ENCODE peak calls at places on chromosome 4, in ten cellular contexts. K is GM23338, J is IMR-90, H is stomach, F is Caco-2, S is HFF-Myc, Y is tibial nerve, G is GM12865, O is AG09309, A is body of pancreas. V is an unnamed sample.

GRCh38 chr4:88616275-88616996 is 24.2 kb downstream of the HERC3 start:
- DNase-seq in J (peak), G (no peak), O (peak), S (no peak), F (no peak), Y (no peak), H (no peak), A (no peak), K (no peak), V (peak)

GRCh38 chr4:89160806-89161205 is 49.5 kb downstream of the TIGD2 start:
- DNase-seq in K (no peak), S (no peak), H (no peak), Y (no peak), J (no peak), O (no peak), A (no peak), G (no peak), F (no peak), V (no peak)

GRCh38 chr4:112668131-112668530 is 31.2 kb downstream of the LARP7 start:
- DNase-seq in A (no peak), H (no peak), O (no peak), J (no peak), Y (no peak), F (no peak), K (no peak), G (no peak), S (no peak), V (no peak)

GRCh38 chr4:147175460-147176025 is 229.9 kb upstream of the TTC29 start:
- DNase-seq in H (no peak), S (no peak), G (no peak), A (no peak), F (no peak), Y (no peak), J (no peak), K (no peak), O (no peak), V (no peak)

GRCh38 chr4:8164687-8165086 is 6.1 kb upstream of the ABLIM2 start:
- DNase-seq in S (no peak), F (no peak), K (no peak), H (no peak), J (no peak), G (no peak), A (no peak), Y (no peak), O (no peak), V (no peak)

GRCh38 chr4:3331511-3332394 is 38.9 kb downstream of the RGS12 start:
- DNase-seq in H (no peak), Y (no peak), A (no peak), S (no peak), J (no peak), O (no peak), G (no peak), K (no peak), F (no peak), V (no peak)

GRCh38 chr4:83455300-83456183 is at the start of the genes HELQ and MRPS18C:
- DNase-seq in H (peak), K (peak), Y (peak), F (peak), A (peak), G (peak), S (peak), O (peak), J (peak), V (peak)

GRCh38 chr4:119728692-119729593 is 100.3 kb upstream of the PDE5A start:
- DNase-seq in O (no peak), K (no peak), Y (no peak), J (peak), A (no peak), S (no peak), H (no peak), F (no peak), G (no peak), V (peak)

GRCh38 chr4:38993683-38994082 is 38.5 kb downstream of the TMEM156 start:
- DNase-seq in F (peak), A (no peak), S (no peak), Y (no peak), K (peak), G (no peak), H (no peak), J (no peak), O (no peak), V (peak)

GRCh38 chr4:108502366-108502765 is 118.0 kb upstream of the RPL34 start:
- DNase-seq in Y (no peak), G (no peak), J (no peak), H (no peak), S (no peak), A (no peak), O (no peak), F (no peak), K (no peak), V (no peak)

GRCh38 chr4:39118034-39118658 is 56.1 kb downstream of the KLHL5 start:
- DNase-seq in F (no peak), O (no peak), H (no peak), G (no peak), J (no peak), Y (no peak), K (no peak), S (no peak), A (no peak), V (no peak)

GRCh38 chr4:149426461-149426860 is 389.2 kb downstream of the IQCM start:
- DNase-seq in F (no peak), K (no peak), A (no peak), Y (no peak), O (no peak), J (peak), G (no peak), H (no peak), S (no peak), V (peak)

GRCh38 chr4:76780781-76781697 is 116.9 kb downstream of the SOWAHB start:
- DNase-seq in O (no peak), H (no peak), F (no peak), A (no peak), G (no peak), Y (no peak), S (no peak), J (no peak), K (no peak), V (peak)

GRCh38 chr4:156476359-156476758 is 495.2 kb downstream of the PDGFC start:
- DNase-seq in H (no peak), Y (no peak), J (peak), G (no peak), A (no peak), O (peak), F (no peak), S (peak), K (no peak), V (peak)

GRCh38 chr4:70703695-70704332 is 15.5 kb downstream of the UTP3 start:
- DNase-seq in F (no peak), G (no peak), A (peak), J (peak), S (no peak), Y (no peak), H (no peak), K (peak), O (no peak), V (peak)

GRCh38 chr4:102518703-102519131 is 17.6 kb downstream of the NFKB1 start:
- DNase-seq in F (no peak), A (peak), K (no peak), S (no peak), Y (no peak), O (no peak), G (no peak), H (no peak), J (no peak), V (peak)

GRCh38 chr4:36024901-36025610 is 219.3 kb downstream of the ARAP2 start:
- DNase-seq in K (no peak), F (no peak), S (no peak), O (no peak), J (no peak), A (no peak), Y (no peak), H (no peak), G (no peak), V (no peak)

GRCh38 chr4:34046580-34046979 is 2197.7 kb downstream of the ARAP2 start:
- DNase-seq in K (no peak), F (peak), H (no peak), S (peak), J (peak), Y (no peak), A (no peak), G (peak), O (peak), V (peak)

GRCh38 chr4:102139132-102139573 is 206.1 kb downstream of the SLC39A8 start:
- DNase-seq in A (no peak), F (no peak), O (no peak), J (no peak), K (no peak), S (no peak), Y (no peak), G (no peak), H (no peak), V (peak)

GRCh38 chr4:39043697-39044363 is 11.6 kb upstream of the TMEM156 start:
- DNase-seq in A (no peak), J (peak), K (peak), S (no peak), G (peak), O (no peak), H (no peak), Y (no peak), F (peak), V (peak)

GRCh38 chr4:184503869-184504300 is 29.5 kb upstream of the IRF2 start:
- DNase-seq in O (no peak), F (no peak), K (no peak), Y (no peak), S (peak), H (no peak), A (peak), J (peak), G (peak), V (peak)

GRCh38 chr4:67954867-67955266 is 8.4 kb downstream of the TMPRSS11A start:
- DNase-seq in A (no peak), S (no peak), F (no peak), J (no peak), K (no peak), Y (no peak), H (no peak), G (no peak), O (no peak), V (no peak)

GRCh38 chr4:185565696-185566095 is 30.4 kb upstream of the PDLIM3 start:
- DNase-seq in G (no peak), F (no peak), J (no peak), Y (no peak), K (no peak), H (no peak), O (no peak), S (no peak), A (no peak), V (no peak)

GRCh38 chr4:104393649-104394048 is 101.0 kb downstream of the CXXC4 start:
- DNase-seq in S (no peak), K (no peak), F (no peak), O (no peak), Y (no peak), G (no peak), H (no peak), A (no peak), J (no peak), V (no peak)

GRCh38 chr4:56656346-56656643 is 24.8 kb downstream of the HOPX start:
- DNase-seq in H (peak), K (peak), J (no peak), F (no peak), S (no peak), O (no peak), G (peak), Y (no peak), A (no peak), V (no peak)

GRCh38 chr4:104491826-104492771 is 2.6 kb downstream of the CXXC4 start:
- DNase-seq in F (no peak), S (no peak), H (no peak), G (peak), O (no peak), Y (no peak), A (peak), K (peak), J (no peak), V (no peak)

DNA sequence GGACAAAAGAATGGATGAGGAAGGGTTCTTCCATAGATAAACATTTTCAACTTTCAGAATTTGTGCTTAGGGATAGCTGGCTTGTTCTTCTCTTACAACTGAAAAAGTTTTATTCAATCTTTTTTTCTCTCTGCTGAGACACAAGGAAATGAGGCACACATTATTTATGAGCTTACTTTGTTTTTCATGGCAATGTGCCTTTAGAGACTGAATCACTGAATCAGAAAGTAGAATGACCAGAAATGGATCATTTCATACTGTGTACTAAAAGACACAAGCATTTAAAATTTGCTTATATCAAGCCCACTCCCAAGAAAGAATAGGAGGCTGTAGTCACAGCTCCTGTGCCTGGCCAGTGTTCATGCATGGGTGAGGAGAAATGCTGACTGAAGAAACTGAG is 413.7 kb downstream of the RAPGEF2 start:
- DNase-seq in F (no peak), Y (no peak), J (peak), H (no peak), G (no peak), A (no peak), K (no peak), O (peak), S (no peak), V (peak)
- H3K4me3 ChIP-seq in F (no peak), Y (no peak), J (no peak), H (no peak), G (no peak), A (no peak), K (no peak), O (no peak), S (no peak), V (no peak)

DNA sequence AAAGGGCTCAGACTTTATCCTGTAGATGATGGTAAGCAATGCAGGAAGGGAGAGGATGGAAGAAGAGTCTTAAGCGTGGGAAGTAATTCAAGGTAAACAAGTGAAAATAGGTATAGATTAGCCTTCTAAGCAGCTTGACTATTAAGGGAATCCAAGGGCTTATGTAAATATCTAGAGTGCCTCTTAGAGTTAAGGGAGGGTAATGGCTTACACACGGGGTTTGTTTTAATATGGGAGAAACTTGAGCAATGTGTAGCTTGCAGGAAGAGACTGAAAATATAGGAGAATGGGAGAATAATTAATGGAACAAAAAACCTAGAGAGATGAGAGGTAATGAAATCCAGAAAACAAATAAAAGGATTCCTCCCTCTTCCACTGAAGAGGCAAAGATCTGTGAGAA is 12.8 kb upstream of the SAP30 start:
- DNase-seq in J (no peak), A (no peak), F (no peak), S (no peak), Y (no peak), H (no peak), O (no peak), G (no peak), K (no peak), V (no peak)
- TF ChIP-seq CTCF in J (no peak), A (no peak), F (no peak), S (no peak), Y (no peak), H (no peak), O (no peak), G (no peak), K (no peak), V (no peak)

DNA sequence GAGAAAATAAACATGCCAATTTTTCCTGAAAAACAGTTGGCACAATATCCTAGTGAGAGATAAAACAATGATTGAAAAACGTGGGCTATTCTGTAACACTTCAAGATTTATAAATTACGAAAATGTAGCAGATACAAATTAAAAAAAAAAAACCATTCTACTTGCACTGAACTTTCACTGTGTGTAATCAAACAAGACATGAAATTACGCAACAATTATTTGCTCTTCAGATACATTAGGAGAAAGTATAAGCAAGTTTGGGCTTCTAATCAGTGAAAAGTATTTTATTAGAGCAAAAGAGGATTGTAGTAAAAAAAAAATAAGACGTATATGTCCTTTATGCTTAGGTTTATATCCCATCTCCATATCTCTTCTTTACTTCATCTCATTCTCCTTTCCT is 320.4 kb downstream of the SPOCK3 start:
- DNase-seq in K (no peak), Y (no peak), S (no peak), H (no peak), J (no peak), G (no peak), A (no peak), F (no peak), O (no peak), V (no peak)
- H3K4me3 ChIP-seq in K (no peak), Y (no peak), S (no peak), H (no peak), J (no peak), G (no peak), A (no peak), F (no peak), O (no peak), V (no peak)

GRCh38 chr4:47485047-47485692 is at the start of gene ATP10D:
- DNase-seq in S (peak), H (peak), J (peak), F (peak), A (peak), O (peak), K (peak), G (peak), Y (peak), V (peak)
- TF ChIP-seq CTCF in S (no peak), H (peak), J (peak), F (no peak), A (peak), O (peak), K (no peak), G (no peak), Y (peak), V (peak)

DNA sequence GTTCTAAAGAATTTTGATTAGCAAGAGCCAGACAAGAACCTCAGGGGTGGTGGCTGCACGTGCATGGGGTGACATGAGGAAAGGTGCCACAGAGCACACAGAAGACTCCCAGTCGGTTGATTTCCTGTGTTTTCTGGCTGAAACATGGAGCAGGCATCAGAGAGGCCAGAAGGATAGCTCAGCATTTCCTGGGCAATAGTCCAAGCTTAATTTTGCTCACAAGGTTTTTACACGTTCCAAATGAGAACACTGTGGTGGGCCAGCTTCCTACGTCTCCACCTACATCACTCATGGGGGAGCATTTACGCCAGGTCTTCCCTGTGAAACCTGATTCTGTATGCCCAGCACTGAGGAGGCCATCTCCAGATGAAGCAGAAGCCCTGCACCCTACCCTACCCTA is 212.5 kb upstream of the CLNK start:
- DNase-seq in A (no peak), K (no peak), H (no peak), G (no peak), O (no peak), J (no peak), S (no peak), Y (no peak), F (no peak), V (no peak)
- H3K4me3 ChIP-seq in A (no peak), K (no peak), H (no peak), G (no peak), O (no peak), J (no peak), S (no peak), Y (no peak), F (no peak), V (no peak)

DNA sequence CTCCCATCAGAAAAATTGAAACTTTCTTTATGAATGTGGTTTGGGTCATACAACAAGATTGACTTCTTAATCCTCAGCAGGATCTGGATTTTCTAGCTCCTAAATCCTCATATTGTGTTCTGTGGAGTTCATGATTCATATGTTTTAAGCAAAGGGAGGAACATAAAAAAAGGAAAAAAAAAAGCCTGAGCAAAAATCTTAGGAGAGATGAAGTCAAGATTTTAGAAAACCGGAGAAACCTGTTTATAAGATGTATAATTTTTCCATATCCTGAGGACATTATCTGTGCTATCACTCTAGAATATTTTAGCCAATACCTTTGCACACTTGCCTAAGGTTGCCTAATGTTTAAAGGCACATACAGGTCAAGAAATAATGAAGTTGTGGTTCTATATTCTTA is 7.0 kb upstream of the EREG start:
- DNase-seq in O (no peak), K (no peak), Y (no peak), H (no peak), G (no peak), S (no peak), A (no peak), F (no peak), J (no peak), V (no peak)
- TF ChIP-seq CTCF in O (no peak), K (no peak), Y (no peak), H (no peak), G (no peak), S (no peak), A (no peak), F (no peak), J (no peak), V (no peak)

GRCh38 chr4:140003851-140004579 is 150.0 kb downstream of the MAML3 start:
- DNase-seq in A (no peak), H (no peak), Y (no peak), G (no peak), K (no peak), S (no peak), F (no peak), J (peak), O (no peak), V (no peak)
- H3K4me3 ChIP-seq in A (no peak), H (peak), Y (peak), G (no peak), K (peak), S (peak), F (no peak), J (peak), O (peak), V (peak)